ENCODE peak calls at places on chromosome 14, in eight cellular contexts. D is brain microvascular endothelial cell; L is breast epithelium; C is activated T-helper 2 cell treated with anti-CD3 and anti-CD28 coated beads, Interferon-gamma antibody, Interleukin-2, Interleukin-4, amounts not matched to agents 10 μg/mL and 5 μg/mL and 100 μg/mL, durations not matched to agents 14 hours and 24 hours and 36 hours; I is LoVo; M is AG10803; S is ecto neural progenitor cell; A is AG04449. Q is an unnamed sample.

GRCh38 chr14:76968621-76969063 is 59.9 kb downstream of the IRF2BPL start:
- DNase-seq in M (no peak), C (no peak), L (no peak), I (no peak), A (no peak), S (peak; percentile 47), D (no peak), Q (no peak)

GRCh38 chr14:70425349-70425748 is 8.5 kb upstream of the SYNJ2BP start:
- DNase-seq in D (no peak), M (no peak), S (no peak), I (no peak), L (peak; percentile 58), A (no peak), C (no peak), Q (no peak)

GRCh38 chr14:100708349-100709217 is 18.1 kb upstream of the DLK1 start:
- DNase-seq in M (no peak), S (peak; percentile 59), D (no peak), A (no peak), I (peak; percentile 15), C (no peak), L (no peak), Q (no peak)

GRCh38 chr14:100688598-100689499 is 37.8 kb upstream of the DLK1 start:
- DNase-seq in C (no peak), L (no peak), S (no peak), D (peak; percentile 69), A (peak; percentile 23), I (no peak), M (peak; percentile 64), Q (peak; percentile 55)

GRCh38 chr14:27890259-27890658 is 876.3 kb upstream of the FOXG1 start:
- DNase-seq in S (no peak), M (no peak), A (no peak), C (no peak), D (no peak), I (no peak), L (no peak), Q (no peak)

GRCh38 chr14:104977008-104977680 is 1.0 kb downstream of the AHNAK2 start:
- DNase-seq in A (no peak), C (no peak), S (peak; percentile 45), D (no peak), I (peak; percentile 46), M (no peak), L (no peak), Q (no peak)

GRCh38 chr14:102654298-102654697 is 61.8 kb downstream of the RCOR1 start:
- DNase-seq in M (no peak), L (no peak), D (no peak), C (no peak), S (no peak), I (no peak), A (no peak), Q (no peak)

GRCh38 chr14:97780804-97781203 is 983.6 kb downstream of the VRK1 start:
- DNase-seq in I (no peak), L (no peak), C (no peak), A (no peak), D (no peak), M (no peak), S (no peak), Q (no peak)

GRCh38 chr14:90968025-90968424 is 92.4 kb downstream of the RPS6KA5 start:
- DNase-seq in S (no peak), L (no peak), M (peak; percentile 9), C (no peak), A (no peak), D (peak; percentile 12), I (no peak), Q (no peak)

GRCh38 chr14:50741571-50741970 is 73.5 kb upstream of the SAV1 start:
- DNase-seq in L (no peak), D (peak; percentile 22), C (no peak), S (no peak), A (no peak), M (no peak), I (no peak), Q (no peak)

GRCh38 chr14:57069702-57070101 is 199.0 kb downstream of the EXOC5 start:
- DNase-seq in M (no peak), A (no peak), C (no peak), L (no peak), D (no peak), I (no peak), S (no peak), Q (no peak)

GRCh38 chr14:92058006-92058917 is 18.4 kb upstream of the TRIP11 start:
- DNase-seq in M (no peak), D (no peak), I (no peak), L (no peak), C (no peak), A (no peak), S (no peak), Q (no peak)

GRCh38 chr14:57987051-57987450 is 121.2 kb upstream of the SLC35F4 start:
- DNase-seq in A (no peak), C (no peak), M (peak; percentile 25), I (no peak), L (no peak), S (no peak), D (no peak), Q (no peak)

GRCh38 chr14:32252030-32252670 is 49.1 kb upstream of the RNU6-8 start:
- DNase-seq in M (peak; percentile 72), A (no peak), C (peak; percentile 28), L (no peak), S (peak; percentile 53), I (peak; percentile 74), D (peak; percentile 78), Q (peak; percentile 38)